ENCODE peak calls at places on chromosomes 12 and 14, in nine cellular contexts. L is colonic mucosa, X is uterus, A is Peyer's patch, I is heart left ventricle, J is esophagus squamous epithelium, B is lung, G is stomach, T is psoas muscle. U is an unnamed sample.

GRCh38 chr14:94918896-94919295 is 149.0 kb upstream of the GSC start:
- DNase-seq in J (no peak), I (no peak), T (no peak), A (no peak), B (no peak), L (no peak), X (no peak), G (no peak), U (no peak)

GRCh38 chr14:79424462-79424861 is 786.8 kb downstream of the DIO2 start:
- DNase-seq in T (no peak), L (no peak), G (no peak), I (no peak), J (no peak), A (no peak), X (no peak), B (no peak), U (no peak)

GRCh38 chr12:131046813-131047788 is 93.4 kb downstream of the ADGRD1 start:
- DNase-seq in J (no peak), T (peak; percentile 65), L (no peak), I (peak; percentile 67), A (no peak), X (no peak), G (no peak), B (no peak), U (no peak)

GRCh38 chr12:50018968-50019367 is 6.3 kb downstream of the RACGAP1 start:
- DNase-seq in B (no peak), T (no peak), G (no peak), I (no peak), L (no peak), A (no peak), X (no peak), J (no peak), U (no peak)

GRCh38 chr14:51006781-51007211 is 62.5 kb upstream of the PYGL start:
- DNase-seq in G (no peak), X (peak; percentile 46), B (peak; percentile 34), J (no peak), A (no peak), T (peak; percentile 72), L (no peak), I (no peak), U (no peak)

GRCh38 chr12:91566328-91567099 is 383.9 kb upstream of the DCN start:
- DNase-seq in B (no peak), L (no peak), A (no peak), G (no peak), T (no peak), J (no peak), I (no peak), X (no peak), U (no peak)

GRCh38 chr12:91053951-91054715 is 3.7 kb downstream of the KERA start:
- DNase-seq in A (peak; percentile 43), B (no peak), J (no peak), X (peak; percentile 24), L (peak; percentile 22), T (no peak), I (no peak), G (no peak), U (no peak)

GRCh38 chr12:61018571-61018970 is 1241.6 kb upstream of the USP15 start:
- DNase-seq in T (no peak), X (no peak), I (no peak), B (no peak), L (no peak), A (no peak), G (no peak), J (no peak), U (no peak)

GRCh38 chr12:42091769-42092168 is 52.9 kb downstream of the GXYLT1 start:
- DNase-seq in B (no peak), T (no peak), G (no peak), A (no peak), L (no peak), J (no peak), I (no peak), X (no peak), U (no peak)

GRCh38 chr12:96183734-96184370 is 10.3 kb upstream of the ELK3 start:
- DNase-seq in A (no peak), I (no peak), T (no peak), X (no peak), J (no peak), L (no peak), B (no peak), G (no peak), U (no peak)

GRCh38 chr14:99596071-99596627 is 7.9 kb downstream of the CCDC85C start:
- DNase-seq in J (no peak), X (no peak), B (peak; percentile 70), G (peak; percentile 75), T (no peak), L (peak; percentile 77), I (no peak), A (no peak), U (peak; percentile 75)

GRCh38 chr12:133063556-133063955 is 17.2 kb upstream of the ZNF140 start:
- DNase-seq in J (no peak), B (no peak), L (no peak), A (no peak), G (no peak), X (no peak), I (no peak), T (no peak), U (no peak)
- H3K9me3 ChIP-seq in J (peaks cover 98% of the 10 kb centered on the region), B (peaks cover 73% of the 10 kb centered on the region), L (peaks cover 20% of the 10 kb centered on the region), A (no peaks in the 10 kb centered on the region), G (peaks cover 100% of the 10 kb centered on the region), X (peaks cover 3% of the 10 kb centered on the region), I (peaks cover 99% of the 10 kb centered on the region), T (peaks cover 97% of the 10 kb centered on the region), U (peaks cover 46% of the 10 kb centered on the region)

GRCh38 chr12:77047341-77048202 is 17.8 kb downstream of the E2F7 start:
- DNase-seq in T (no peak), I (no peak), J (no peak), X (no peak), L (no peak), B (no peak), A (no peak), G (no peak), U (no peak)
- TF ChIP-seq CTCF in T (no peak), I (no peak), J (no peak), X (no peak), L (no peak), B (no peak), A (no peak), G (no peak), U (no peak)

GRCh38 chr12:123000578-123000977 is 20.1 kb downstream of the ARL6IP4 start:
- DNase-seq in L (no peak), I (no peak), X (no peak), A (no peak), T (peak; percentile 6), B (no peak), J (no peak), G (no peak), U (no peak)
- H3K4me3 ChIP-seq in L (no peak overlapping the region), I (no peak overlapping the region), X (no peak overlapping the region), A (no peak overlapping the region), T (no peak overlapping the region), B (no peak overlapping the region), J (no peak overlapping the region), G (no peak overlapping the region), U (no peak overlapping the region)

GRCh38 chr12:123905319-123905925 is 67.2 kb downstream of the CCDC92 start:
- DNase-seq in I (no peak), G (peak; percentile 64), X (peak; percentile 65), B (peak; percentile 76), L (peak; percentile 69), T (no peak), J (no peak), A (peak; percentile 82), U (peak; percentile 68)

GRCh38 chr12:123907726-123908476 is 64.7 kb downstream of the CCDC92 start:
- DNase-seq in X (peak; percentile 58), J (no peak), L (peak; percentile 25), B (no peak), T (no peak), G (no peak), A (no peak), I (no peak), U (no peak)

GRCh38 chr12:123910057-123910456 is 62.6 kb downstream of the CCDC92 start:
- DNase-seq in J (no peak), X (no peak), A (no peak), I (no peak), L (no peak), T (no peak), B (no peak), G (no peak), U (no peak)

GRCh38 chr12:123908884-123909807 is 63.5 kb downstream of the CCDC92 start:
- DNase-seq in I (no peak), L (no peak), A (no peak), X (no peak), G (no peak), J (no peak), B (no peak), T (no peak), U (no peak)

GRCh38 chr12:123907021-123907420 is 65.6 kb downstream of the CCDC92 start:
- DNase-seq in I (no peak), B (no peak), G (no peak), T (no peak), X (no peak), J (no peak), L (no peak), A (no peak), U (no peak)
- H3K9me3 ChIP-seq in I (no peaks in the 10 kb centered on the region), B (no peaks in the 10 kb centered on the region), G (no peaks in the 10 kb centered on the region), T (no peaks in the 10 kb centered on the region), X (no peaks in the 10 kb centered on the region), J (no peaks in the 10 kb centered on the region), L (no peaks in the 10 kb centered on the region), A (no peaks in the 10 kb centered on the region), U (no peaks in the 10 kb centered on the region)